ENCODE peak calls at places on chromosomes 1 and 21, in seven cellular contexts. F is lower lobe of right lung, R is upper lobe of right lung, I is tibial nerve, P is HL-60, H is transverse colon, V is fibroblast of the aortic adventitia. G is an unnamed sample.

GRCh38 chr1:227771326-227771725 is 36.1 kb downstream of the SNAP47 start:
- DNase-seq in F (no peak), R (peak), I (no peak), P (no peak), H (no peak), V (no peak), G (no peak)

GRCh38 chr1:8427493-8427892 is 109.6 kb downstream of the SLC45A1 start:
- DNase-seq in F (no peak), R (no peak), I (no peak), P (peak), H (no peak), V (no peak), G (peak)

GRCh38 chr1:171653796-171654704 is 1.6 kb upstream of the MYOC start:
- DNase-seq in F (no peak), R (no peak), I (no peak), P (no peak), H (no peak), V (peak), G (peak)

GRCh38 chr1:202110977-202111376 is 11.7 kb upstream of the GPR37L1 start:
- DNase-seq in F (no peak), R (no peak), I (no peak), P (no peak), H (no peak), V (no peak), G (no peak)

GRCh38 chr1:58204284-58204683 is 342.2 kb downstream of the OMA1 start:
- DNase-seq in F (no peak), R (no peak), I (no peak), P (peak), H (no peak), V (no peak), G (no peak)

GRCh38 chr1:76048194-76048593 is 26.4 kb upstream of the ST6GALNAC3 start:
- DNase-seq in F (no peak), R (no peak), I (no peak), P (no peak), H (no peak), V (no peak), G (no peak)

GRCh38 chr1:23376890-23377811 is 7.5 kb upstream of the ZNF436 start:
- DNase-seq in F (no peak), R (no peak), I (no peak), P (no peak), H (peak), V (peak), G (peak)

GRCh38 chr1:62688687-62689085 is 500 bp upstream of the DOCK7 start:
- DNase-seq in F (no peak), R (no peak), I (no peak), P (peak), H (no peak), V (peak), G (peak)

GRCh38 chr21:36959020-36959835 is 7.2 kb downstream of the HLCS start:
- DNase-seq in F (no peak), R (no peak), I (no peak), P (no peak), H (no peak), V (no peak), G (no peak)

GRCh38 chr1:209835782-209836298 is 8.1 kb downstream of the UTP25 start:
- DNase-seq in F (no peak), R (no peak), I (no peak), P (no peak), H (no peak), V (peak), G (peak)

GRCh38 chr21:16536661-16537359 is 807.0 kb downstream of the USP25 start:
- DNase-seq in F (no peak), R (no peak), I (no peak), P (no peak), H (no peak), V (peak), G (peak)

GRCh38 chr1:11838349-11839272 is 9.0 kb downstream of the NPPA start:
- DNase-seq in F (peak), R (peak), I (peak), P (peak), H (peak), V (peak), G (peak)

GRCh38 chr1:7401814-7402547 is 369.1 kb upstream of the VAMP3 start:
- DNase-seq in F (no peak), R (no peak), I (no peak), P (no peak), H (no peak), V (peak), G (peak)

GRCh38 chr1:54171636-54172035 is 18.8 kb upstream of the CDCP2 start:
- DNase-seq in F (no peak), R (no peak), I (no peak), P (no peak), H (no peak), V (no peak), G (no peak)

GRCh38 chr1:95742591-95743089 is 508.6 kb downstream of the RWDD3 start:
- DNase-seq in F (no peak), R (no peak), I (no peak), P (no peak), H (no peak), V (peak), G (peak)

GRCh38 chr1:182588460-182589396 is at the start of gene RNASEL:
- DNase-seq in F (peak), R (peak), I (peak), P (peak), H (peak), V (peak), G (peak)

GRCh38 chr1:241156231-241156965 is 200.6 kb downstream of the RGS7 start:
- DNase-seq in F (no peak), R (no peak), I (no peak), P (no peak), H (peak), V (peak), G (peak)

GRCh38 chr21:42039470-42039901 is 29.3 kb upstream of the ZBTB21 start:
- DNase-seq in F (peak), R (no peak), I (no peak), P (no peak), H (no peak), V (peak), G (peak)

GRCh38 chr1:199015799-199016198 is 377.0 kb downstream of the PTPRC start:
- DNase-seq in F (no peak), R (no peak), I (no peak), P (no peak), H (no peak), V (no peak), G (no peak)

GRCh38 chr1:33928256-33928655 is 64.4 kb downstream of the HMGB4 start:
- DNase-seq in F (no peak), R (no peak), I (no peak), P (no peak), H (no peak), V (peak), G (no peak)

GRCh38 chr1:66364578-66365391 is 169.2 kb upstream of the SGIP1 start:
- DNase-seq in F (no peak), R (no peak), I (no peak), P (no peak), H (no peak), V (peak), G (no peak)

GRCh38 chr1:64050601-64051000 is 152.8 kb upstream of the UBE2U start:
- DNase-seq in F (no peak), R (no peak), I (no peak), P (no peak), H (no peak), V (no peak), G (no peak)

GRCh38 chr1:21472861-21473260 is 32.9 kb downstream of the NBPF3 start:
- DNase-seq in F (no peak), R (no peak), I (no peak), P (no peak), H (no peak), V (peak), G (no peak)

GRCh38 chr1:111577814-111578213 is 41.8 kb upstream of the RAP1A start:
- DNase-seq in F (no peak), R (no peak), I (no peak), P (no peak), H (no peak), V (no peak), G (no peak)

GRCh38 chr1:236421022-236421421 is 26.9 kb downstream of the EDARADD start:
- DNase-seq in F (no peak), R (no peak), I (no peak), P (no peak), H (no peak), V (no peak), G (peak)

GRCh38 chr1:236421850-236422516 is 27.9 kb downstream of the EDARADD start:
- DNase-seq in F (no peak), R (no peak), I (no peak), P (no peak), H (no peak), V (no peak), G (no peak)

GRCh38 chr1:236422517-236422876 is 28.4 kb downstream of the EDARADD start:
- DNase-seq in F (no peak), R (no peak), I (no peak), P (no peak), H (no peak), V (no peak), G (no peak)

GRCh38 chr1:236426215-236426614 is 32.1 kb downstream of the EDARADD start:
- DNase-seq in F (no peak), R (no peak), I (no peak), P (no peak), H (no peak), V (no peak), G (no peak)

GRCh38 chr1:236425031-236425663 is 31.1 kb downstream of the EDARADD start:
- DNase-seq in F (no peak), R (no peak), I (no peak), P (no peak), H (no peak), V (no peak), G (no peak)
- H3K4me3 ChIP-seq in F (no peak), R (no peak), I (no peak), P (no peak), H (no peak), V (no peak), G (no peak)

GRCh38 chr1:116751149-116751548 is 3.1 kb upstream of the CD2 start:
- DNase-seq in F (no peak), R (no peak), I (no peak), P (peak), H (no peak), V (no peak), G (no peak)
- TF ChIP-seq CTCF in F (no peak), R (no peak), I (no peak), P (no peak), H (no peak), V (no peak), G (no peak)

GRCh38 chr1:159012495-159012894 is 2.8 kb downstream of the IFI16 start:
- DNase-seq in F (no peak), R (no peak), I (no peak), P (no peak), H (peak), V (peak), G (peak)

GRCh38 chr1:159014003-159014571 is 4.4 kb downstream of the IFI16 start:
- DNase-seq in F (no peak), R (no peak), I (no peak), P (no peak), H (no peak), V (no peak), G (no peak)

GRCh38 chr1:159009704-159010361 is at the start of gene IFI16:
- DNase-seq in F (no peak), R (no peak), I (no peak), P (peak), H (peak), V (peak), G (peak)

GRCh38 chr1:159010398-159010797 is 691 bp downstream of the IFI16 start:
- DNase-seq in F (no peak), R (no peak), I (no peak), P (no peak), H (no peak), V (no peak), G (no peak)

GRCh38 chr1:159011701-159012100 is 2.0 kb downstream of the IFI16 start:
- DNase-seq in F (no peak), R (no peak), I (no peak), P (no peak), H (no peak), V (no peak), G (no peak)
- H3K4me3 ChIP-seq in F (peak), R (peak), I (peak), P (no peak), H (peak), V (peak), G (peak)

DNA sequence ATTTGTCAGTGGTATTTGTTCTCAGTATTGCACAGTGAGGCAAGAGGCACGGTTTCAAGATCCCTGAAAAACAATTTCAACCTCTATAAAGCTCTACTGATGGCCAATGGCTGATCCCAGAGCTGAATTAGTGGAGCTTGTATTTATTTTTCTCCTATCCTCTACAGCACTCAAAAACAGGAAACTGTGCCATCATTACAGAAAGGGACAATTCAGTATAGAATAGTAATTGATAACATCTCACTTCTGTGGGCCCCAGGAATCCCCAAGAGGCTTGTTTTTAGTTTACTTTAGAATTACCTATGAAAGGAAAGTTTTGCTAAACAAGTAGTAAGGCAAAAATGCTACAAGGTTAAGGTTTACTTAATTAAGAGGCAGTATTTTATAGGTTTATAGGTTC is 191.7 kb upstream of the RAB4A start:
- DNase-seq in F (no peak), R (no peak), I (no peak), P (no peak), H (no peak), V (no peak), G (no peak)
- TF ChIP-seq CTCF in F (no peak), R (no peak), I (no peak), P (no peak), H (no peak), V (no peak), G (no peak)

DNA sequence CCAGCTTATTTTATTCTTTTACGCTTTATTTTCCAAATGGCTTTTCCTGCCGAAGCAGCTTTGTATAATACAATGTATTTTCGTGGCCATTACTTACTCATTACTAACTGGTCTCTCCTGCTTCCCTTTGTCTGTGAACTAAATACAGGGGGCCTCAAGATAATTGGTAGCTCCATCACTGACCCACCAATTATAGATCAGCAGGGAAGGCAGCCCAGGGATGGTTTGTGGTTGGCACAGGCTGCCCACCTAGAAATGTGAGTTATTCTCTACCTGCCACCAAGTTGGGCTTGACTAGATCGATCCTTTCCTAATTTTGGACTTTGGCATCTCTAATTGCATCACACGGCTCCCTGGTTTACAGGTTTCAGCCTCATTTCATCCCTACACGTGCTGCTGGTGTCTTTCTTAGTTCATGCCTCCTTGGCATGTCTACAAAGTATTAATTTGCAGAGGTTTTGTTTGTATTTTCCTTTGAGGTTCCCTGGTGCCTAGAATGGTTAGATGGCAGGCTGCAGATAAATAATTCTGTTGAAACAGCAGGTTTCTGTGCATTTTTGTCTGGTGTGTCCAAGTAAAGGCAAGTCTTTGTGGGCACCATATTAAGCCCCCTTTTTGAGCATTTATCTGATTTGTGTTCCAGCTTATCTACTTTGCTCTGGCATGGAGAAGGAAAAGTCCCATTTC is 35.2 kb downstream of the PEX14 start:
- DNase-seq in F (no peak), R (no peak), I (no peak), P (no peak), H (no peak), V (no peak), G (no peak)
- H3K4me3 ChIP-seq in F (no peak), R (no peak), I (no peak), P (no peak), H (no peak), V (no peak), G (no peak)

GRCh38 chr1:44780583-44781121 is 5.3 kb downstream of the RPS8 start:
- DNase-seq in F (no peak), R (no peak), I (no peak), P (no peak), H (no peak), V (no peak), G (no peak)
- TF ChIP-seq CTCF in F (no peak), R (no peak), I (no peak), P (no peak), H (no peak), V (no peak), G (no peak)

GRCh38 chr1:164662462-164662861 is 103.5 kb downstream of the PBX1 start:
- DNase-seq in F (no peak), R (no peak), I (no peak), P (no peak), H (no peak), V (no peak), G (no peak)
- H3K4me3 ChIP-seq in F (no peak), R (no peak), I (no peak), P (no peak), H (no peak), V (no peak), G (no peak)

DNA sequence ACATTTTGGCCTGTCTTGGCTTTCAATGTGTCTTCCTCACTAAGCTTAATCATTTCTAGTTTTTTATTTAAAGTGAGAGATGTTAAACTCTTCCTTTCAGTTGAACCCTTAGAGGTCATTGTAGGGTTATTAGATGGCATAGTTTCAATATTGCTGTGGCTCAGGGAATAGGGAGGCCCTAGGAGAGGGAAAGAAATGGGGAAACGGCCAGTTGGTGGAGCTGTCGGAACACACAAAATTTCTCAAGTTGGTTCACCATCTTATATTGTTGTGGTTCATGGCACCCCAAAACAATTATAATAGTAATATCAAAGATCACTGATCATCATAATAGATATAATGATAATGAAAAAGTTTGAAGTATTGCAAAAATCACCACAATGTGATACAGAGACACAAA is 31.4 kb upstream of the KAZN start:
- DNase-seq in F (no peak), R (no peak), I (no peak), P (no peak), H (no peak), V (no peak), G (no peak)
- TF ChIP-seq CTCF in F (no peak), R (no peak), I (no peak), P (no peak), H (no peak), V (no peak), G (no peak)

DNA sequence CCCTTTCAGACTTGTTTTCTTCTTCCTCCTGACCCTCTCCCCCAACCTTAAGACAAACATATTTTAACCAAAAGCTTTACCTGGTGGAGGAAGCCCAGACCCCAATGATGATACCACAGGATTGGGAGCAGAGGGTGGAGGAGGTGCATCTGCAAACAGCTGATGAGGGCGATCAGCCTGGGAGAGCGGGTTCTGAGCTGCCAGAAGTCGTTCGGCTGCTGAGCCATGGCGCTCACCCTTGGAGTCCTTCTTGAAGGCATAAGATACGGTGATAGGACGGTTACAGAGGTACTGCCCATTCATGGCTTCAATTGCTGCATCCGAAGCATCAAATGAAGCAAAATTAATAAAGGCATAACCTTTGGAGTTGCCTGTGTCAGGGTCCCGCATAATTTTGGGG is 1.3 kb downstream of the SF3B4 start:
- DNase-seq in F (no peak), R (no peak), I (no peak), P (no peak), H (no peak), V (no peak), G (no peak)
- H3K4me3 ChIP-seq in F (peak), R (peak), I (no peak), P (peak), H (no peak), V (peak), G (peak)

G was measured in fibroblast of villous mesenchyme.